ENCODE peak calls at places on chromosomes 2 and 18, in nine cellular contexts. V is iPS-NIHi11, N is NCI-H510A, C is CMK, D is spleen, I is germinal center, U is Right ventricle myocardium inferior, H is suprapubic skin, W is AG09319. F is an unnamed sample.

GRCh38 chr18:11994346-11994707 is 13.0 kb downstream of the IMPA2 start:
- DNase-seq in V (no peak), N (no peak), C (no peak), D (peak; percentile 55), I (no peak), U (peak; percentile 75), H (peak; percentile 87), W (peak; percentile 15), F (no peak)

GRCh38 chr2:26172189-26172865 is 561 bp upstream of the GAREM2 start:
- DNase-seq in V (no peak), N (no peak), C (no peak), D (no peak), I (no peak), U (no peak), H (no peak), W (no peak), F (no peak)

GRCh38 chr2:28135324-28135723 is 244.8 kb downstream of the BABAM2 start:
- DNase-seq in V (no peak), N (no peak), C (peak; percentile 76), D (no peak), I (no peak), U (no peak), H (no peak), W (no peak), F (no peak)

GRCh38 chr2:86042256-86043168 is 63.2 kb downstream of the POLR1A start:
- DNase-seq in V (no peak), N (no peak), C (no peak), D (no peak), I (no peak), U (no peak), H (peak; percentile 37), W (no peak), F (no peak)

GRCh38 chr18:45976581-45977373 is 9.6 kb upstream of the EPG5 start:
- DNase-seq in V (no peak), N (no peak), C (no peak), D (no peak), I (no peak), U (no peak), H (no peak), W (no peak), F (no peak)

GRCh38 chr2:118844261-118845004 is 3.0 kb downstream of the EN1 start:
- DNase-seq in V (no peak), N (no peak), C (no peak), D (peak; percentile 37), I (no peak), U (no peak), H (no peak), W (no peak), F (no peak)

GRCh38 chr2:222903234-222904220 is 42.7 kb downstream of the ACSL3 start:
- DNase-seq in V (peak; percentile 46), N (no peak), C (no peak), D (no peak), I (peak; percentile 57), U (peak; percentile 62), H (no peak), W (no peak), F (no peak)

GRCh38 chr2:60552096-60552850 is 1.2 kb downstream of the BCL11A start:
- DNase-seq in V (no peak), N (peak; percentile 57), C (no peak), D (peak; percentile 88), I (no peak), U (no peak), H (no peak), W (no peak), F (peak; percentile 57)

GRCh38 chr18:31977270-31977872 is 34.4 kb upstream of the TRAPPC8 start:
- DNase-seq in V (peak; percentile 42), N (no peak), C (no peak), D (no peak), I (peak; percentile 17), U (no peak), H (no peak), W (peak; percentile 11), F (no peak)

GRCh38 chr2:105335469-105335868 is 1.9 kb upstream of the C2orf49 start:
- DNase-seq in V (no peak), N (no peak), C (no peak), D (no peak), I (no peak), U (no peak), H (no peak), W (no peak), F (no peak)

GRCh38 chr2:67485431-67485830 is 88.3 kb downstream of the ETAA1 start:
- DNase-seq in V (no peak), N (no peak), C (no peak), D (no peak), I (no peak), U (no peak), H (no peak), W (no peak), F (no peak)

GRCh38 chr2:17051558-17051957 is 385.9 kb upstream of the CYRIA start:
- DNase-seq in V (no peak), N (no peak), C (no peak), D (no peak), I (no peak), U (no peak), H (no peak), W (no peak), F (no peak)

GRCh38 chr18:58632557-58632956 is 3.7 kb upstream of the ALPK2 start:
- DNase-seq in V (no peak), N (no peak), C (no peak), D (no peak), I (no peak), U (no peak), H (no peak), W (no peak), F (no peak)